ENCODE peak calls at places on chromosomes 4 and X, in eight cellular contexts. L is NCI-H345; U is activated effector memory CD4-positive, alpha-beta T cell treated with Interleukin-2 at 50 U/mL for 16 hours; V is KBM-7; H is left kidney; I is stimulated activated CD8-positive, alpha-beta memory T cell treated with anti-CD3 and anti-CD28 coated beads, Interleukin-15, amount 100 ng/mL, for 4 hours; D is progenitor cell of endocrine pancreas; W is HEK293T. O is an unnamed sample.

GRCh38 chr4:183830438-183830985 is 74.6 kb upstream of the STOX2 start:
- DNase-seq in L (no peak), U (no peak), V (no peak), H (no peak), I (no peak), D (no peak), W (no peak), O (no peak)

GRCh38 chr4:48178931-48179330 is 44.9 kb upstream of the TXK start:
- DNase-seq in L (peak; percentile 39), U (no peak), V (no peak), H (no peak), I (no peak), D (no peak), W (no peak), O (no peak)

GRCh38 chr4:88841635-88842034 is 144.0 kb upstream of the NAP1L5 start:
- DNase-seq in L (no peak), U (no peak), V (no peak), H (no peak), I (no peak), D (no peak), W (no peak), O (no peak)

GRCh38 chrX:85570496-85570895 is 191.0 kb upstream of the POF1B start:
- DNase-seq in L (no peak), U (no peak), V (no peak), H (no peak), I (no peak), D (no peak), W (no peak), O (no peak)

GRCh38 chr4:175560628-175561027 is 251.4 kb downstream of the GPM6A start:
- DNase-seq in L (peak; percentile 38), U (no peak), V (peak; percentile 9), H (peak; percentile 50), I (no peak), D (no peak), W (peak; percentile 12), O (peak; percentile 25)

GRCh38 chrX:48854898-48855297 is 19.5 kb upstream of the PCSK1N start:
- DNase-seq in L (no peak), U (no peak), V (peak; percentile 61), H (no peak), I (no peak), D (no peak), W (no peak), O (no peak)

GRCh38 chr4:23241408-23241807 is 548.7 kb downstream of the GBA3 start:
- DNase-seq in L (no peak), U (no peak), V (no peak), H (no peak), I (no peak), D (no peak), W (no peak), O (no peak)

GRCh38 chr4:76305971-76306881 is at the start of gene STBD1:
- DNase-seq in L (peak; percentile 26), U (no peak), V (peak; percentile 73), H (peak; percentile 87), I (no peak), D (peak; percentile 60), W (peak; percentile 74), O (peak; percentile 91)

GRCh38 chr4:22984390-22984789 is 291.7 kb downstream of the GBA3 start:
- DNase-seq in L (no peak), U (no peak), V (no peak), H (no peak), I (no peak), D (no peak), W (no peak), O (no peak)

GRCh38 chrX:130024127-130024526 is 41.7 kb downstream of the BCORL1 start:
- DNase-seq in L (peak; percentile 5), U (peak; percentile 78), V (peak; percentile 98), H (peak; percentile 92), I (peak; percentile 61), D (no peak), W (peak; percentile 73), O (peak; percentile 28)

O was measured in hepatocyte.